ENCODE peak calls at places on chromosomes 3 and 15, in eight cellular contexts. M is choroid plexus epithelial cell, N is MG63, O is lung, G is left ventricle myocardium inferior, F is fibroblast of lung, S is brain microvascular endothelial cell, K is kidney epithelial cell. C is an unnamed sample.

GRCh38 chr15:39944711-39945110 is 10.8 kb downstream of the EIF2AK4 start:
- DNase-seq in M (peak), N (no peak), O (no peak), G (no peak), F (peak), S (no peak), K (no peak), C (peak)

GRCh38 chr3:56980798-56981390 is 79.6 kb upstream of the SPATA12 start:
- DNase-seq in M (peak), N (peak), O (peak), G (peak), F (peak), S (peak), K (peak), C (peak)

GRCh38 chr3:149487598-149488197 is 13.2 kb downstream of the TM4SF4 start:
- DNase-seq in M (no peak), N (no peak), O (no peak), G (no peak), F (no peak), S (no peak), K (no peak), C (no peak)

GRCh38 chr3:41808152-41808551 is 153.8 kb downstream of the ULK4 start:
- DNase-seq in M (peak), N (no peak), O (no peak), G (no peak), F (peak), S (peak), K (peak), C (peak)

GRCh38 chr3:143668924-143669790 is 179.1 kb downstream of the SLC9A9 start:
- DNase-seq in M (peak), N (no peak), O (no peak), G (no peak), F (peak), S (no peak), K (no peak), C (no peak)

GRCh38 chr3:21779909-21780308 is 28.9 kb upstream of the ZNF385D start:
- DNase-seq in M (no peak), N (no peak), O (no peak), G (no peak), F (no peak), S (no peak), K (no peak), C (peak)

GRCh38 chr3:46372492-46373359 is 2.0 kb downstream of the CCR5 start:
- DNase-seq in M (peak), N (no peak), O (no peak), G (no peak), F (peak), S (peak), K (no peak), C (peak)

GRCh38 chr3:116920836-116921596 is 211.4 kb downstream of the TUSC7 start:
- DNase-seq in M (peak), N (no peak), O (no peak), G (no peak), F (peak), S (peak), K (no peak), C (no peak)

GRCh38 chr3:48661501-48662139 is 1.1 kb downstream of the CELSR3 start:
- DNase-seq in M (peak), N (peak), O (peak), G (peak), F (peak), S (peak), K (peak), C (peak)

GRCh38 chr15:88629071-88629470 is 7.9 kb downstream of the AEN start:
- DNase-seq in M (no peak), N (no peak), O (no peak), G (no peak), F (no peak), S (no peak), K (no peak), C (no peak)

GRCh38 chr3:193947636-193948035 is 188.3 kb upstream of the HES1 start:
- DNase-seq in M (no peak), N (no peak), O (no peak), G (no peak), F (no peak), S (no peak), K (no peak), C (peak)

GRCh38 chr3:128151758-128152274 is 1.5 kb upstream of the EEFSEC start:
- DNase-seq in M (no peak), N (no peak), O (no peak), G (no peak), F (no peak), S (no peak), K (no peak), C (no peak)

GRCh38 chr3:169575381-169575780 is 88.1 kb downstream of the MECOM start:
- DNase-seq in M (peak), N (peak), O (no peak), G (no peak), F (peak), S (peak), K (peak), C (peak)

GRCh38 chr3:4394048-4394447 is 73.0 kb downstream of the SUMF1 start:
- DNase-seq in M (peak), N (no peak), O (no peak), G (no peak), F (peak), S (peak), K (no peak), C (peak)

GRCh38 chr3:129582799-129583198 is 23.7 kb downstream of the PLXND1 start:
- DNase-seq in M (no peak), N (no peak), O (no peak), G (no peak), F (no peak), S (no peak), K (no peak), C (no peak)

GRCh38 chr3:11096266-11097135 is 57.8 kb upstream of the HRH1 start:
- DNase-seq in M (peak), N (peak), O (peak), G (peak), F (peak), S (peak), K (peak), C (peak)
- H3K4me3 ChIP-seq in M (peak), N (peak), O (no peak), G (peak), F (peak), S (peak), K (peak), C (peak)

DNA sequence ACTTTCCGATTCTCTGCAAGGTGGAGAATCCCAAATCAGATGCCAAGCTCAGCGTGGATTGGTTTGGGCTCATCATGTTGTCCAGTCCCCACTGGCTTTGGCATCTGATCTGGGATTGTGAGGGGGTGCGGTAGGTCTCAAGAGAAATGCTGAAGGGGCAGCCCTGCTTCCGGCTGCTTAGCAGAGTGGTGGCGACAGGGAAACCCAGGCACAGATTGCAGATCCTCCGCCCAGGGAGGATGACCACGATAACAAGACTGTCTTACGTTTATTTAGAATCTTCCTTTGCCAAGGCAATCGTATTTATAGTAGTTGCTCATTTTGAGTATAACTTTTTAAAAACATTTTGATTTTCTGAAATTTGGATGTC is 61.1 kb downstream of the SLC12A8 start:
- DNase-seq in M (no peak), N (no peak), O (no peak), G (no peak), F (no peak), S (no peak), K (no peak), C (no peak)
- H3K4me3 ChIP-seq in M (no peak), N (no peak), O (no peak), G (no peak), F (no peak), S (no peak), K (no peak), C (no peak)

GRCh38 chr15:82850242-82850591 is 40.8 kb downstream of the WHAMM start:
- DNase-seq in M (no peak), N (peak), O (no peak), G (no peak), F (no peak), S (no peak), K (no peak), C (no peak)
- H3K4me3 ChIP-seq in M (no peak), N (no peak), O (no peak), G (no peak), F (no peak), S (no peak), K (no peak), C (no peak)

DNA sequence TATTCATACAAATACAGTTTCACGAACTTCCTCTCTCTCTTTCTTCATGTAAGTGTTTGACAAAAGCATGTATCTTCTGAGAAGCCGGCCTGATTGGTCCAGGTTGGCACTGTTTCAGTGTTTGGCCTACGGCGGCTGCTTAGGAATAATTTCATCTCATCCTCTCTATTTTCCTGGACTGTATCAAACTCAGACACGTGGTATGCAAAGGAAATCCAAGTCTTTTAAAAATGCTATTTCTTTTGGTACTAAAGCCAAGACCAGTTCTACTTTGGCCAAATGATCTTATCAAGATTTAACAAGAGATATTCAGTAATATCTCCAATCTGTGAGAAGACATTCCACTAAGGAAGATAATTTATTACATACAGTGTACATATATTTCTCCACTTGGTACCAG is 152.8 kb downstream of the TIGIT start:
- DNase-seq in M (no peak), N (no peak), O (no peak), G (no peak), F (no peak), S (no peak), K (no peak), C (no peak)
- H3K4me3 ChIP-seq in M (no peak), N (no peak), O (no peak), G (no peak), F (no peak), S (no peak), K (no peak), C (no peak)

C was measured in fibroblast of pulmonary artery.